ENCODE peak calls at places on chromosomes 1 and 21, in eight cellular contexts. One of them, this sample, is unnamed.

GRCh38 chr1:68207129-68207689 is 25.1 kb downstream of the WLS start:
- DNase-seq in Calu3: no peak
- DNase-seq in HCT116: no peak
- DNase-seq in lung: no peak
- DNase-seq in DND-41: no peak
- DNase-seq in uterus: no peak
- DNase-seq in GM12865: no peak
- DNase-seq in colonic mucosa: no peak
- DNase-seq in this sample: no peak

GRCh38 chr1:201775380-201775779 is 53.6 kb upstream of the IPO9 start:
- DNase-seq in DND-41: no peak
- DNase-seq in GM12865: no peak
- DNase-seq in Calu3: no peak
- DNase-seq in lung: no peak
- DNase-seq in HCT116: no peak
- DNase-seq in uterus: no peak
- DNase-seq in colonic mucosa: no peak
- DNase-seq in this sample: no peak

GRCh38 chr1:204348722-204349121 is 11.0 kb downstream of the PLEKHA6 start:
- DNase-seq in colonic mucosa: peak
- DNase-seq in uterus: peak
- DNase-seq in HCT116: no peak
- DNase-seq in lung: peak
- DNase-seq in Calu3: no peak
- DNase-seq in GM12865: no peak
- DNase-seq in DND-41: no peak
- DNase-seq in this sample: peak

GRCh38 chr1:85274969-85275453 is 1.4 kb downstream of the BCL10 start:
- DNase-seq in colonic mucosa: peak
- DNase-seq in DND-41: no peak
- DNase-seq in lung: no peak
- DNase-seq in uterus: no peak
- DNase-seq in GM12865: no peak
- DNase-seq in HCT116: no peak
- DNase-seq in Calu3: peak
- DNase-seq in this sample: no peak

GRCh38 chr1:173043253-173043652 is 7.5 kb downstream of the TNFSF18 start:
- DNase-seq in colonic mucosa: no peak
- DNase-seq in lung: no peak
- DNase-seq in uterus: no peak
- DNase-seq in DND-41: no peak
- DNase-seq in HCT116: no peak
- DNase-seq in Calu3: no peak
- DNase-seq in GM12865: no peak
- DNase-seq in this sample: no peak

GRCh38 chr1:57727121-57727520 is 303.3 kb upstream of the DAB1 start:
- DNase-seq in lung: no peak
- DNase-seq in HCT116: no peak
- DNase-seq in DND-41: peak
- DNase-seq in uterus: no peak
- DNase-seq in colonic mucosa: no peak
- DNase-seq in GM12865: no peak
- DNase-seq in Calu3: no peak
- DNase-seq in this sample: no peak

GRCh38 chr1:196306421-196306820 is 301.8 kb downstream of the KCNT2 start:
- DNase-seq in DND-41: no peak
- DNase-seq in HCT116: no peak
- DNase-seq in Calu3: no peak
- DNase-seq in lung: no peak
- DNase-seq in GM12865: no peak
- DNase-seq in colonic mucosa: no peak
- DNase-seq in uterus: no peak
- DNase-seq in this sample: no peak

GRCh38 chr1:173093721-173094450 is 43.1 kb upstream of the TNFSF18 start:
- DNase-seq in colonic mucosa: no peak
- DNase-seq in HCT116: no peak
- DNase-seq in uterus: no peak
- DNase-seq in DND-41: no peak
- DNase-seq in GM12865: no peak
- DNase-seq in lung: no peak
- DNase-seq in Calu3: no peak
- DNase-seq in this sample: no peak

GRCh38 chr1:232244426-232244825 is 385.5 kb downstream of the SIPA1L2 start:
- DNase-seq in Calu3: no peak
- DNase-seq in GM12865: no peak
- DNase-seq in HCT116: no peak
- DNase-seq in colonic mucosa: no peak
- DNase-seq in uterus: no peak
- DNase-seq in DND-41: no peak
- DNase-seq in lung: no peak
- DNase-seq in this sample: no peak

GRCh38 chr1:90936731-90937130 is 85.1 kb downstream of the ZNF644 start:
- DNase-seq in HCT116: no peak
- DNase-seq in GM12865: no peak
- DNase-seq in lung: no peak
- DNase-seq in DND-41: no peak
- DNase-seq in colonic mucosa: no peak
- DNase-seq in Calu3: no peak
- DNase-seq in uterus: no peak
- DNase-seq in this sample: no peak

GRCh38 chr1:41975121-41975520 is 56.4 kb upstream of the HIVEP3 start:
- DNase-seq in DND-41: no peak
- DNase-seq in lung: no peak
- DNase-seq in GM12865: no peak
- DNase-seq in HCT116: no peak
- DNase-seq in colonic mucosa: no peak
- DNase-seq in uterus: no peak
- DNase-seq in Calu3: no peak
- DNase-seq in this sample: no peak

GRCh38 chr1:57736940-57737339 is 313.1 kb upstream of the DAB1 start:
- DNase-seq in DND-41: peak
- DNase-seq in GM12865: peak
- DNase-seq in colonic mucosa: no peak
- DNase-seq in Calu3: no peak
- DNase-seq in lung: no peak
- DNase-seq in HCT116: no peak
- DNase-seq in uterus: no peak
- DNase-seq in this sample: no peak

GRCh38 chr1:204203206-204203767 is 7.0 kb upstream of the KISS1 start:
- DNase-seq in GM12865: no peak
- DNase-seq in lung: no peak
- DNase-seq in DND-41: no peak
- DNase-seq in HCT116: no peak
- DNase-seq in colonic mucosa: no peak
- DNase-seq in Calu3: no peak
- DNase-seq in uterus: no peak
- DNase-seq in this sample: no peak

GRCh38 chr1:176560681-176561080 is 97.7 kb downstream of the PAPPA2 start:
- DNase-seq in lung: no peak
- DNase-seq in HCT116: no peak
- DNase-seq in colonic mucosa: no peak
- DNase-seq in DND-41: no peak
- DNase-seq in Calu3: no peak
- DNase-seq in GM12865: no peak
- DNase-seq in uterus: no peak
- DNase-seq in this sample: no peak

GRCh38 chr1:96464159-96464558 is 257.4 kb upstream of the PTBP2 start:
- DNase-seq in lung: no peak
- DNase-seq in colonic mucosa: no peak
- DNase-seq in uterus: no peak
- DNase-seq in DND-41: no peak
- DNase-seq in GM12865: no peak
- DNase-seq in HCT116: no peak
- DNase-seq in Calu3: no peak
- DNase-seq in this sample: no peak

GRCh38 chr1:203911806-203912205 is 50.4 kb downstream of the SNRPE start:
- DNase-seq in GM12865: no peak
- DNase-seq in DND-41: no peak
- DNase-seq in Calu3: no peak
- DNase-seq in HCT116: no peak
- DNase-seq in colonic mucosa: no peak
- DNase-seq in uterus: no peak
- DNase-seq in lung: no peak
- DNase-seq in this sample: no peak

GRCh38 chr1:81201779-81202178 is 599.0 kb upstream of the ADGRL2 start:
- DNase-seq in colonic mucosa: no peak
- DNase-seq in DND-41: no peak
- DNase-seq in GM12865: no peak
- DNase-seq in uterus: no peak
- DNase-seq in Calu3: no peak
- DNase-seq in lung: no peak
- DNase-seq in HCT116: no peak
- DNase-seq in this sample: no peak

GRCh38 chr21:43975469-43976098 is 36.5 kb upstream of the TRAPPC10 start:
- DNase-seq in GM12865: peak
- DNase-seq in lung: peak
- DNase-seq in Calu3: peak
- DNase-seq in HCT116: peak
- DNase-seq in colonic mucosa: peak
- DNase-seq in DND-41: peak
- DNase-seq in uterus: peak
- DNase-seq in this sample: peak

GRCh38 chr1:31715097-31715872 is 11.5 kb upstream of the COL16A1 start:
- DNase-seq in colonic mucosa: peak
- DNase-seq in Calu3: peak
- DNase-seq in lung: peak
- DNase-seq in GM12865: peak
- DNase-seq in DND-41: peak
- DNase-seq in HCT116: peak
- DNase-seq in uterus: peak
- DNase-seq in this sample: peak

GRCh38 chr21:34801519-34802132 is 132.8 kb downstream of the CLIC6 start:
- DNase-seq in uterus: no peak
- DNase-seq in colonic mucosa: no peak
- DNase-seq in lung: no peak
- DNase-seq in GM12865: peak
- DNase-seq in DND-41: no peak
- DNase-seq in HCT116: no peak
- DNase-seq in Calu3: peak
- DNase-seq in this sample: no peak

GRCh38 chr1:183310753-183311465 is 107.3 kb downstream of the NMNAT2 start:
- DNase-seq in colonic mucosa: no peak
- DNase-seq in GM12865: no peak
- DNase-seq in Calu3: no peak
- DNase-seq in HCT116: no peak
- DNase-seq in DND-41: no peak
- DNase-seq in lung: no peak
- DNase-seq in uterus: no peak
- DNase-seq in this sample: no peak

GRCh38 chr21:43609501-43610340 is 49.6 kb downstream of the HSF2BP start:
- DNase-seq in lung: peak
- DNase-seq in colonic mucosa: peak
- DNase-seq in HCT116: no peak
- DNase-seq in Calu3: peak
- DNase-seq in GM12865: no peak
- DNase-seq in uterus: peak
- DNase-seq in DND-41: no peak
- DNase-seq in this sample: no peak

GRCh38 chr1:17028662-17029188 is 17.0 kb upstream of the ATP13A2 start:
- DNase-seq in HCT116: no peak
- DNase-seq in lung: no peak
- DNase-seq in Calu3: no peak
- DNase-seq in GM12865: no peak
- DNase-seq in colonic mucosa: no peak
- DNase-seq in uterus: no peak
- DNase-seq in DND-41: no peak
- DNase-seq in this sample: no peak

GRCh38 chr1:160158031-160158430 is 6.6 kb downstream of the ATP1A4 start:
- DNase-seq in colonic mucosa: no peak
- DNase-seq in uterus: no peak
- DNase-seq in lung: no peak
- DNase-seq in GM12865: no peak
- DNase-seq in DND-41: no peak
- DNase-seq in Calu3: no peak
- DNase-seq in HCT116: no peak
- DNase-seq in this sample: no peak
- TF ChIP-seq CTCF in colonic mucosa: no peak
- TF ChIP-seq CTCF in uterus: no peak
- TF ChIP-seq CTCF in lung: no peak
- TF ChIP-seq CTCF in GM12865: no peak
- TF ChIP-seq CTCF in DND-41: no peak
- TF ChIP-seq CTCF in Calu3: no peak
- TF ChIP-seq CTCF in HCT116: no peak
- TF ChIP-seq CTCF in this sample: no peak

DNA sequence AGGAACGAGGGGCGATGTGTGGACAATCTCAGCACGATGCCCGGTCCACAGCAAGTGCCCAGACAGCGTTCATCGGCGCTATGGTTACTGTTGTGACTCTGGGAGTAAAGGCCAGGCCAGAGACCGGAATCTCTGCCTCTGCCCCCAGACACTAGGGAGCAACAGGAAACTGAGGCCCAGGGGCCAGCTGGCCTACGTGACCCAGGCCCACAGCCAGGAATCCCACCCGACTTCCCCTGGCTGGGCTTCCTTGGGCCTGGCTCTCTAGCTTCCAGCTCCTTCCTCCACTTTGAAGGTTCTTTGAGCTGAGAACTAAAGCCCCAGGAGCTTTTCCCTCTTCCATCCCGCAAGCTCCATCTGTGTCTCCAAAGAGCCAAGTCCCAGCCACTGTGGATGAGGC is 4.6 kb downstream of the LRP8 start:
- DNase-seq in HCT116: no peak
- DNase-seq in GM12865: no peak
- DNase-seq in colonic mucosa: no peak
- DNase-seq in Calu3: no peak
- DNase-seq in lung: no peak
- DNase-seq in DND-41: no peak
- DNase-seq in uterus: no peak
- DNase-seq in this sample: no peak
- TF ChIP-seq CTCF in HCT116: no peak
- TF ChIP-seq CTCF in GM12865: no peak
- TF ChIP-seq CTCF in colonic mucosa: no peak
- TF ChIP-seq CTCF in Calu3: no peak
- TF ChIP-seq CTCF in lung: no peak
- TF ChIP-seq CTCF in DND-41: no peak
- TF ChIP-seq CTCF in uterus: no peak
- TF ChIP-seq CTCF in this sample: no peak

DNA sequence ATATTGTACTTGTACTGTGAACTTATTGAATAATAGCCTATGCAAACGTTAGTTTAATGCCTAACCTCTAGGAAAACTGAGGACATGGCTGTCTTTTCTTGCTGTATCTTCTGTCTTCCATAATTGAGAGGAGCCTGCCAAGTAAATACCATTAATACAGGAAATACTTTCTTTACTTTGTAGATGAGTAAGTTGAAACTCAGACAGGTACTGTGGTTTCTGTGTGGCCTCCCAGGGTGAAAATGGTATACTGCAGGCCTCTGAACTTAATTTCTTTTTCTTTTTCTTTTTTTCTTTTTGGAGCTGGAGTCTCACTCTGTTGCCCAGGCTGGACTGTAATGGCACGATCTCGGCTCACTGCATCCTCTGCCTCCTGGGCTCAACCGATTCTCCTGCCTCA is 208.8 kb upstream of the ADGRL4 start:
- DNase-seq in colonic mucosa: no peak
- DNase-seq in Calu3: no peak
- DNase-seq in GM12865: no peak
- DNase-seq in uterus: no peak
- DNase-seq in DND-41: no peak
- DNase-seq in HCT116: no peak
- DNase-seq in lung: no peak
- DNase-seq in this sample: no peak
- TF ChIP-seq CTCF in colonic mucosa: no peak
- TF ChIP-seq CTCF in Calu3: no peak
- TF ChIP-seq CTCF in GM12865: no peak
- TF ChIP-seq CTCF in uterus: no peak
- TF ChIP-seq CTCF in DND-41: no peak
- TF ChIP-seq CTCF in HCT116: no peak
- TF ChIP-seq CTCF in lung: no peak
- TF ChIP-seq CTCF in this sample: no peak

GRCh38 chr1:27568247-27569087 is 35.5 kb downstream of the AHDC1 start:
- DNase-seq in DND-41: peak
- DNase-seq in HCT116: peak
- DNase-seq in uterus: peak
- DNase-seq in GM12865: peak
- DNase-seq in lung: peak
- DNase-seq in Calu3: peak
- DNase-seq in colonic mucosa: peak
- DNase-seq in this sample: peak
- TF ChIP-seq CTCF in DND-41: no peak
- TF ChIP-seq CTCF in HCT116: peak
- TF ChIP-seq CTCF in uterus: peak
- TF ChIP-seq CTCF in GM12865: peak
- TF ChIP-seq CTCF in lung: peak
- TF ChIP-seq CTCF in Calu3: peak
- TF ChIP-seq CTCF in colonic mucosa: peak
- TF ChIP-seq CTCF in this sample: peak